ENCODE peak calls at places on chromosomes 12 and 14, in eight cellular contexts. One of them, this sample, is unnamed.
A peak's percentile ranks its signal among the peaks of the same experiment; 100 is the strongest.

GRCh38 chr12:104680070-104680469 is 223.3 kb downstream of the CHST11 start:
- DNase-seq in fibroblast of lung: no peak
- DNase-seq in GM19239: no peak
- DNase-seq in H9: no peak
- DNase-seq in kidney epithelial cell: no peak
- DNase-seq in Ammon's horn: no peak
- DNase-seq in T-cell: peak; percentile 15
- DNase-seq in endodermal cell: peak; percentile 77
- DNase-seq in this sample: no peak

GRCh38 chr12:126663304-126664094 is 1598.3 kb downstream of the AACS start:
- DNase-seq in T-cell: no peak
- DNase-seq in kidney epithelial cell: no peak
- DNase-seq in GM19239: no peak
- DNase-seq in endodermal cell: peak; percentile 83
- DNase-seq in fibroblast of lung: no peak
- DNase-seq in H9: peak; percentile 62
- DNase-seq in Ammon's horn: no peak
- DNase-seq in this sample: no peak

GRCh38 chr14:45716506-45716905 is 463.5 kb upstream of the MIS18BP1 start:
- DNase-seq in Ammon's horn: no peak
- DNase-seq in GM19239: no peak
- DNase-seq in endodermal cell: no peak
- DNase-seq in kidney epithelial cell: no peak
- DNase-seq in T-cell: no peak
- DNase-seq in H9: peak; percentile 36
- DNase-seq in fibroblast of lung: no peak
- DNase-seq in this sample: no peak

GRCh38 chr14:55580401-55581010 is 499 bp downstream of the KTN1 start:
- DNase-seq in Ammon's horn: no peak
- DNase-seq in T-cell: peak; percentile 53
- DNase-seq in H9: peak; percentile 44
- DNase-seq in endodermal cell: peak; percentile 80
- DNase-seq in fibroblast of lung: no peak
- DNase-seq in GM19239: peak; percentile 46
- DNase-seq in kidney epithelial cell: no peak
- DNase-seq in this sample: peak; percentile 11

GRCh38 chr14:105147701-105148603 is 20.6 kb downstream of the JAG2 start:
- DNase-seq in T-cell: no peak
- DNase-seq in endodermal cell: peak; percentile 40
- DNase-seq in H9: no peak
- DNase-seq in fibroblast of lung: no peak
- DNase-seq in kidney epithelial cell: no peak
- DNase-seq in Ammon's horn: no peak
- DNase-seq in GM19239: no peak
- DNase-seq in this sample: no peak

GRCh38 chr14:68687746-68688145 is 105.1 kb downstream of the ZFP36L1 start:
- DNase-seq in fibroblast of lung: peak; percentile 69
- DNase-seq in H9: no peak
- DNase-seq in GM19239: no peak
- DNase-seq in endodermal cell: no peak
- DNase-seq in T-cell: no peak
- DNase-seq in kidney epithelial cell: peak; percentile 94
- DNase-seq in Ammon's horn: no peak
- DNase-seq in this sample: no peak

GRCh38 chr12:21065845-21066244 is 65.1 kb upstream of the SLCO1B1 start:
- DNase-seq in kidney epithelial cell: no peak
- DNase-seq in fibroblast of lung: no peak
- DNase-seq in Ammon's horn: no peak
- DNase-seq in H9: no peak
- DNase-seq in endodermal cell: peak; percentile 59
- DNase-seq in GM19239: no peak
- DNase-seq in T-cell: no peak
- DNase-seq in this sample: no peak

GRCh38 chr14:69087061-69087461 is 65.9 kb downstream of the DCAF5 start:
- DNase-seq in kidney epithelial cell: peak; percentile 54
- DNase-seq in Ammon's horn: no peak
- DNase-seq in GM19239: no peak
- DNase-seq in T-cell: no peak
- DNase-seq in H9: no peak
- DNase-seq in fibroblast of lung: peak; percentile 31
- DNase-seq in endodermal cell: no peak
- DNase-seq in this sample: no peak

GRCh38 chr14:71932229-71932951 is at the start of gene RGS6:
- DNase-seq in Ammon's horn: peak; percentile 32
- DNase-seq in kidney epithelial cell: no peak
- DNase-seq in T-cell: no peak
- DNase-seq in fibroblast of lung: no peak
- DNase-seq in endodermal cell: peak; percentile 91
- DNase-seq in GM19239: peak; percentile 26
- DNase-seq in H9: peak; percentile 83
- DNase-seq in this sample: no peak